ENCODE peak calls at places on chromosomes 4 and X, in six cellular contexts. W is stimulated activated CD8-positive, alpha-beta memory T cell treated with anti-CD3 and anti-CD28 coated beads, Interleukin-7, amount 100 ng/mL, for 1 hour; Y is amniotic stem cell; V is naive thymus-derived CD4-positive, alpha-beta T cell; Z is stimulated activated CD4-positive, alpha-beta T cell treated with anti-CD3 and anti-CD28 coated beads, TNF-alpha, amount 100 ng/mL, for 1 hour; E is activated T-helper 1 cell treated with anti-CD3 and anti-CD28 coated beads, Interleukin-2, amount 50 U/mL, for 16 hours. J is an unnamed sample.

GRCh38 chr4:7189066-7189465 is 3.3 kb upstream of the SORCS2 start:
- DNase-seq in W (no peak), Y (no peak), V (no peak), Z (no peak), E (no peak), J (no peak)

GRCh38 chrX:155314260-155314659 is 20.2 kb downstream of the CLIC2 start:
- DNase-seq in W (no peak), Y (no peak), V (no peak), Z (no peak), E (no peak), J (no peak)

GRCh38 chr4:55947912-55948725 is 626 bp upstream of the CEP135 start:
- DNase-seq in W (no peak), Y (peak; percentile 83), V (peak; percentile 73), Z (no peak), E (peak; percentile 19), J (peak; percentile 37)

GRCh38 chr4:152640058-152640921 is 39.5 kb downstream of the TMEM154 start:
- DNase-seq in W (no peak), Y (no peak), V (peak; percentile 14), Z (no peak), E (no peak), J (peak; percentile 4)

GRCh38 chr4:183197140-183197539 is 98.1 kb downstream of the WWC2 start:
- DNase-seq in W (no peak), Y (no peak), V (no peak), Z (no peak), E (no peak), J (no peak)

GRCh38 chr4:135368826-135369225 is 1167.2 kb upstream of the PABPC4L start:
- DNase-seq in W (no peak), Y (no peak), V (no peak), Z (no peak), E (no peak), J (no peak)

GRCh38 chr4:187006189-187006618 is 282.5 kb upstream of the FAT1 start:
- DNase-seq in W (no peak), Y (no peak), V (no peak), Z (no peak), E (no peak), J (no peak)

GRCh38 chr4:130738233-130738632 is 1642.3 kb downstream of the C4orf33 start:
- DNase-seq in W (no peak), Y (no peak), V (no peak), Z (no peak), E (no peak), J (no peak)

GRCh38 chr4:142567199-142567598 is 278.9 kb downstream of the INPP4B start:
- DNase-seq in W (no peak), Y (no peak), V (peak; percentile 62), Z (peak; percentile 14), E (peak; percentile 39), J (no peak)

GRCh38 chr4:95732061-95732460 is 107.8 kb upstream of the PDHA2 start:
- DNase-seq in W (no peak), Y (no peak), V (no peak), Z (no peak), E (no peak), J (no peak)

GRCh38 chr4:87654487-87655044 is 4.5 kb downstream of the DMP1 start:
- DNase-seq in W (no peak), Y (no peak), V (no peak), Z (no peak), E (no peak), J (no peak)

GRCh38 chr4:84878090-84878489 is 88.4 kb downstream of the WDFY3 start:
- DNase-seq in W (no peak), Y (peak; percentile 6), V (no peak), Z (no peak), E (no peak), J (no peak)